ENCODE peak calls at places on chromosomes 13 and 19, in eight cellular contexts. One of them, this sample, is unnamed.

GRCh38 chr19:15331419-15332310 is 674 bp downstream of the BRD4 start:
- DNase-seq in activated B cell treated with CpG ODN at 0.5 μM for 24 hours: peak
- DNase-seq in foreskin fibroblast: peak
- DNase-seq in AG04449: no peak
- DNase-seq in activated T-helper 1 cell treated with anti-CD3 and anti-CD28 coated beads, Interleukin-2, amount 50 U/mL, for 16 hours: peak
- DNase-seq in GM12865: peak
- DNase-seq in non-pigmented ciliary epithelial cell: no peak
- DNase-seq in stimulated activated CD8-positive, alpha-beta memory T cell treated with anti-CD3 and anti-CD28 coated beads, Interleukin-2, amount 100 ng/mL, for 1 hour: peak
- DNase-seq in this sample: no peak

GRCh38 chr13:57314897-57315520 is 148.0 kb downstream of the PRR20E start:
- DNase-seq in stimulated activated CD8-positive, alpha-beta memory T cell treated with anti-CD3 and anti-CD28 coated beads, Interleukin-2, amount 100 ng/mL, for 1 hour: no peak
- DNase-seq in non-pigmented ciliary epithelial cell: no peak
- DNase-seq in AG04449: no peak
- DNase-seq in activated B cell treated with CpG ODN at 0.5 μM for 24 hours: no peak
- DNase-seq in foreskin fibroblast: no peak
- DNase-seq in activated T-helper 1 cell treated with anti-CD3 and anti-CD28 coated beads, Interleukin-2, amount 50 U/mL, for 16 hours: no peak
- DNase-seq in GM12865: no peak
- DNase-seq in this sample: no peak

GRCh38 chr19:18514800-18515682 is 6.8 kb downstream of the ELL start:
- DNase-seq in activated B cell treated with CpG ODN at 0.5 μM for 24 hours: no peak
- DNase-seq in foreskin fibroblast: peak
- DNase-seq in stimulated activated CD8-positive, alpha-beta memory T cell treated with anti-CD3 and anti-CD28 coated beads, Interleukin-2, amount 100 ng/mL, for 1 hour: no peak
- DNase-seq in activated T-helper 1 cell treated with anti-CD3 and anti-CD28 coated beads, Interleukin-2, amount 50 U/mL, for 16 hours: no peak
- DNase-seq in AG04449: no peak
- DNase-seq in non-pigmented ciliary epithelial cell: no peak
- DNase-seq in GM12865: no peak
- DNase-seq in this sample: no peak

GRCh38 chr13:113724780-113725315 is 34.2 kb upstream of the TMEM255B start:
- DNase-seq in GM12865: peak
- DNase-seq in activated B cell treated with CpG ODN at 0.5 μM for 24 hours: peak
- DNase-seq in AG04449: no peak
- DNase-seq in non-pigmented ciliary epithelial cell: no peak
- DNase-seq in stimulated activated CD8-positive, alpha-beta memory T cell treated with anti-CD3 and anti-CD28 coated beads, Interleukin-2, amount 100 ng/mL, for 1 hour: peak
- DNase-seq in activated T-helper 1 cell treated with anti-CD3 and anti-CD28 coated beads, Interleukin-2, amount 50 U/mL, for 16 hours: peak
- DNase-seq in foreskin fibroblast: peak
- DNase-seq in this sample: no peak

GRCh38 chr13:80740076-80740475 is 399.1 kb upstream of the SPRY2 start:
- DNase-seq in GM12865: no peak
- DNase-seq in AG04449: no peak
- DNase-seq in non-pigmented ciliary epithelial cell: no peak
- DNase-seq in activated B cell treated with CpG ODN at 0.5 μM for 24 hours: no peak
- DNase-seq in activated T-helper 1 cell treated with anti-CD3 and anti-CD28 coated beads, Interleukin-2, amount 50 U/mL, for 16 hours: no peak
- DNase-seq in foreskin fibroblast: no peak
- DNase-seq in stimulated activated CD8-positive, alpha-beta memory T cell treated with anti-CD3 and anti-CD28 coated beads, Interleukin-2, amount 100 ng/mL, for 1 hour: no peak
- DNase-seq in this sample: no peak

GRCh38 chr19:33350538-33351309 is 22.8 kb upstream of the CEBPG start:
- DNase-seq in GM12865: no peak
- DNase-seq in non-pigmented ciliary epithelial cell: no peak
- DNase-seq in AG04449: no peak
- DNase-seq in activated T-helper 1 cell treated with anti-CD3 and anti-CD28 coated beads, Interleukin-2, amount 50 U/mL, for 16 hours: no peak
- DNase-seq in foreskin fibroblast: no peak
- DNase-seq in stimulated activated CD8-positive, alpha-beta memory T cell treated with anti-CD3 and anti-CD28 coated beads, Interleukin-2, amount 100 ng/mL, for 1 hour: no peak
- DNase-seq in activated B cell treated with CpG ODN at 0.5 μM for 24 hours: no peak
- DNase-seq in this sample: peak

GRCh38 chr13:31835932-31836331 is 96.6 kb downstream of the RXFP2 start:
- DNase-seq in activated B cell treated with CpG ODN at 0.5 μM for 24 hours: no peak
- DNase-seq in non-pigmented ciliary epithelial cell: peak
- DNase-seq in GM12865: no peak
- DNase-seq in AG04449: no peak
- DNase-seq in foreskin fibroblast: peak
- DNase-seq in activated T-helper 1 cell treated with anti-CD3 and anti-CD28 coated beads, Interleukin-2, amount 50 U/mL, for 16 hours: no peak
- DNase-seq in stimulated activated CD8-positive, alpha-beta memory T cell treated with anti-CD3 and anti-CD28 coated beads, Interleukin-2, amount 100 ng/mL, for 1 hour: no peak
- DNase-seq in this sample: peak

GRCh38 chr19:12891553-12892021 is 627 bp downstream of the GCDH start:
- DNase-seq in AG04449: no peak
- DNase-seq in non-pigmented ciliary epithelial cell: no peak
- DNase-seq in GM12865: peak
- DNase-seq in activated T-helper 1 cell treated with anti-CD3 and anti-CD28 coated beads, Interleukin-2, amount 50 U/mL, for 16 hours: no peak
- DNase-seq in stimulated activated CD8-positive, alpha-beta memory T cell treated with anti-CD3 and anti-CD28 coated beads, Interleukin-2, amount 100 ng/mL, for 1 hour: no peak
- DNase-seq in foreskin fibroblast: no peak
- DNase-seq in activated B cell treated with CpG ODN at 0.5 μM for 24 hours: no peak
- DNase-seq in this sample: no peak

GRCh38 chr19:49507803-49508494 is 4.5 kb upstream of the FCGRT start:
- DNase-seq in activated B cell treated with CpG ODN at 0.5 μM for 24 hours: no peak
- DNase-seq in stimulated activated CD8-positive, alpha-beta memory T cell treated with anti-CD3 and anti-CD28 coated beads, Interleukin-2, amount 100 ng/mL, for 1 hour: no peak
- DNase-seq in AG04449: no peak
- DNase-seq in non-pigmented ciliary epithelial cell: no peak
- DNase-seq in foreskin fibroblast: no peak
- DNase-seq in activated T-helper 1 cell treated with anti-CD3 and anti-CD28 coated beads, Interleukin-2, amount 50 U/mL, for 16 hours: no peak
- DNase-seq in GM12865: no peak
- DNase-seq in this sample: no peak

GRCh38 chr13:110897521-110897920 is 17.3 kb downstream of the ANKRD10 start:
- DNase-seq in foreskin fibroblast: no peak
- DNase-seq in non-pigmented ciliary epithelial cell: no peak
- DNase-seq in GM12865: no peak
- DNase-seq in AG04449: no peak
- DNase-seq in activated B cell treated with CpG ODN at 0.5 μM for 24 hours: no peak
- DNase-seq in stimulated activated CD8-positive, alpha-beta memory T cell treated with anti-CD3 and anti-CD28 coated beads, Interleukin-2, amount 100 ng/mL, for 1 hour: no peak
- DNase-seq in activated T-helper 1 cell treated with anti-CD3 and anti-CD28 coated beads, Interleukin-2, amount 50 U/mL, for 16 hours: no peak
- DNase-seq in this sample: no peak

GRCh38 chr13:63425131-63425530 is 2009.5 kb upstream of the PCDH20 start:
- DNase-seq in activated T-helper 1 cell treated with anti-CD3 and anti-CD28 coated beads, Interleukin-2, amount 50 U/mL, for 16 hours: no peak
- DNase-seq in stimulated activated CD8-positive, alpha-beta memory T cell treated with anti-CD3 and anti-CD28 coated beads, Interleukin-2, amount 100 ng/mL, for 1 hour: no peak
- DNase-seq in activated B cell treated with CpG ODN at 0.5 μM for 24 hours: no peak
- DNase-seq in AG04449: no peak
- DNase-seq in GM12865: no peak
- DNase-seq in non-pigmented ciliary epithelial cell: no peak
- DNase-seq in foreskin fibroblast: no peak
- DNase-seq in this sample: no peak

GRCh38 chr13:100110269-100110668 is 21.4 kb downstream of the PCCA start:
- DNase-seq in non-pigmented ciliary epithelial cell: no peak
- DNase-seq in activated T-helper 1 cell treated with anti-CD3 and anti-CD28 coated beads, Interleukin-2, amount 50 U/mL, for 16 hours: no peak
- DNase-seq in GM12865: no peak
- DNase-seq in AG04449: no peak
- DNase-seq in activated B cell treated with CpG ODN at 0.5 μM for 24 hours: no peak
- DNase-seq in foreskin fibroblast: no peak
- DNase-seq in stimulated activated CD8-positive, alpha-beta memory T cell treated with anti-CD3 and anti-CD28 coated beads, Interleukin-2, amount 100 ng/mL, for 1 hour: no peak
- DNase-seq in this sample: no peak

GRCh38 chr19:12365094-12365371 is 450 bp downstream of the ZNF442 start:
- DNase-seq in stimulated activated CD8-positive, alpha-beta memory T cell treated with anti-CD3 and anti-CD28 coated beads, Interleukin-2, amount 100 ng/mL, for 1 hour: no peak
- DNase-seq in activated T-helper 1 cell treated with anti-CD3 and anti-CD28 coated beads, Interleukin-2, amount 50 U/mL, for 16 hours: no peak
- DNase-seq in foreskin fibroblast: peak
- DNase-seq in GM12865: no peak
- DNase-seq in non-pigmented ciliary epithelial cell: no peak
- DNase-seq in activated B cell treated with CpG ODN at 0.5 μM for 24 hours: no peak
- DNase-seq in AG04449: no peak
- DNase-seq in this sample: no peak

GRCh38 chr19:38173324-38174041 is 50.5 kb downstream of the DPF1 start:
- DNase-seq in GM12865: no peak
- DNase-seq in activated B cell treated with CpG ODN at 0.5 μM for 24 hours: no peak
- DNase-seq in AG04449: no peak
- DNase-seq in non-pigmented ciliary epithelial cell: no peak
- DNase-seq in stimulated activated CD8-positive, alpha-beta memory T cell treated with anti-CD3 and anti-CD28 coated beads, Interleukin-2, amount 100 ng/mL, for 1 hour: no peak
- DNase-seq in foreskin fibroblast: no peak
- DNase-seq in activated T-helper 1 cell treated with anti-CD3 and anti-CD28 coated beads, Interleukin-2, amount 50 U/mL, for 16 hours: no peak
- DNase-seq in this sample: peak

GRCh38 chr19:35223856-35224505 is 4.6 kb downstream of the FAM187B start:
- DNase-seq in AG04449: no peak
- DNase-seq in activated T-helper 1 cell treated with anti-CD3 and anti-CD28 coated beads, Interleukin-2, amount 50 U/mL, for 16 hours: no peak
- DNase-seq in non-pigmented ciliary epithelial cell: no peak
- DNase-seq in foreskin fibroblast: peak
- DNase-seq in activated B cell treated with CpG ODN at 0.5 μM for 24 hours: no peak
- DNase-seq in stimulated activated CD8-positive, alpha-beta memory T cell treated with anti-CD3 and anti-CD28 coated beads, Interleukin-2, amount 100 ng/mL, for 1 hour: no peak
- DNase-seq in GM12865: no peak
- DNase-seq in this sample: no peak

GRCh38 chr19:42132851-42133528 is 744 bp upstream of the POU2F2 start:
- DNase-seq in activated B cell treated with CpG ODN at 0.5 μM for 24 hours: peak
- DNase-seq in stimulated activated CD8-positive, alpha-beta memory T cell treated with anti-CD3 and anti-CD28 coated beads, Interleukin-2, amount 100 ng/mL, for 1 hour: peak
- DNase-seq in AG04449: no peak
- DNase-seq in foreskin fibroblast: peak
- DNase-seq in activated T-helper 1 cell treated with anti-CD3 and anti-CD28 coated beads, Interleukin-2, amount 50 U/mL, for 16 hours: peak
- DNase-seq in non-pigmented ciliary epithelial cell: no peak
- DNase-seq in GM12865: peak
- DNase-seq in this sample: no peak

GRCh38 chr13:36766295-36766694 is 52.7 kb upstream of the RFXAP start:
- DNase-seq in activated T-helper 1 cell treated with anti-CD3 and anti-CD28 coated beads, Interleukin-2, amount 50 U/mL, for 16 hours: no peak
- DNase-seq in activated B cell treated with CpG ODN at 0.5 μM for 24 hours: no peak
- DNase-seq in non-pigmented ciliary epithelial cell: peak
- DNase-seq in AG04449: no peak
- DNase-seq in GM12865: no peak
- DNase-seq in foreskin fibroblast: peak
- DNase-seq in stimulated activated CD8-positive, alpha-beta memory T cell treated with anti-CD3 and anti-CD28 coated beads, Interleukin-2, amount 100 ng/mL, for 1 hour: no peak
- DNase-seq in this sample: peak